ENCODE peak calls at places on chromosomes 16 and 17, in seven cellular contexts. I is amniotic stem cell; Z is right lobe of liver; O is upper lobe of left lung; U is stimulated activated CD8-positive, alpha-beta memory T cell treated with anti-CD3 and anti-CD28 coated beads, Interleukin-4, amount 100 ng/mL, for 1 hour; N is amniotic epithelial cell; Y is body of pancreas. E is an unnamed sample.

GRCh38 chr16:1500465-1501150 is 7.4 kb downstream of the TELO2 start:
- DNase-seq in I (no peak), Z (no peak), O (no peak), U (no peak), N (no peak), Y (no peak), E (no peak)

GRCh38 chr16:47664653-47665325 is 203.7 kb downstream of the PHKB start:
- DNase-seq in I (no peak), Z (peak), O (no peak), U (no peak), N (no peak), Y (peak), E (no peak)

GRCh38 chr16:78684655-78685400 is 585.4 kb downstream of the WWOX start:
- DNase-seq in I (no peak), Z (no peak), O (no peak), U (no peak), N (peak), Y (no peak), E (no peak)

GRCh38 chr17:45277992-45278391 is 16.1 kb upstream of the SPATA32 start:
- DNase-seq in I (no peak), Z (no peak), O (no peak), U (no peak), N (no peak), Y (peak), E (no peak)

GRCh38 chr17:63181856-63182255 is 215.8 kb downstream of the TANC2 start:
- DNase-seq in I (no peak), Z (no peak), O (no peak), U (no peak), N (no peak), Y (no peak), E (no peak)

GRCh38 chr16:1642753-1643152 is 30.6 kb downstream of the CRAMP1 start:
- DNase-seq in I (no peak), Z (no peak), O (no peak), U (no peak), N (no peak), Y (no peak), E (no peak)

GRCh38 chr16:22814330-22815105 is 556 bp downstream of the HS3ST2 start:
- DNase-seq in I (no peak), Z (no peak), O (peak), U (no peak), N (no peak), Y (no peak), E (no peak)

GRCh38 chr17:50638851-50639767 is 4.4 kb downstream of the ABCC3 start:
- DNase-seq in I (peak), Z (peak), O (no peak), U (no peak), N (peak), Y (peak), E (no peak)

GRCh38 chr16:11078812-11079459 is 134.6 kb downstream of the CLEC16A start:
- DNase-seq in I (no peak), Z (no peak), O (no peak), U (no peak), N (peak), Y (peak), E (no peak)

GRCh38 chr16:15874745-15875314 is 13.6 kb downstream of the CEP20 start:
- DNase-seq in I (peak), Z (no peak), O (no peak), U (no peak), N (peak), Y (peak), E (no peak)

GRCh38 chr17:16446338-16446983 is 31.1 kb downstream of the TRPV2 start:
- DNase-seq in I (no peak), Z (no peak), O (no peak), U (no peak), N (no peak), Y (no peak), E (no peak)

GRCh38 chr16:10031473-10031872 is 150.8 kb downstream of the GRIN2A start:
- DNase-seq in I (no peak), Z (no peak), O (no peak), U (no peak), N (no peak), Y (no peak), E (no peak)

GRCh38 chr16:1871974-1872635 is at the start of gene MEIOB:
- DNase-seq in I (no peak), Z (no peak), O (peak), U (no peak), N (no peak), Y (peak), E (peak)

GRCh38 chr16:85523602-85524364 is 89.3 kb upstream of the GSE1 start:
- DNase-seq in I (no peak), Z (peak), O (no peak), U (no peak), N (peak), Y (peak), E (no peak)

GRCh38 chr17:43696891-43697290 is 35.2 kb upstream of the MEOX1 start:
- DNase-seq in I (no peak), Z (no peak), O (no peak), U (no peak), N (no peak), Y (no peak), E (no peak)

GRCh38 chr16:4415538-4416199 is 727 bp downstream of the CORO7 start:
- DNase-seq in I (no peak), Z (peak), O (peak), U (no peak), N (no peak), Y (peak), E (no peak)

GRCh38 chr17:7025240-7025639 is 2.4 kb downstream of the BCL6B start:
- DNase-seq in I (no peak), Z (no peak), O (no peak), U (no peak), N (peak), Y (no peak), E (no peak)

GRCh38 chr17:37489197-37490001 is at the start of gene DUSP14:
- DNase-seq in I (peak), Z (peak), O (peak), U (peak), N (peak), Y (peak), E (peak)

GRCh38 chr16:85284138-85284897 is 172.0 kb upstream of the CIBAR2 start:
- DNase-seq in I (no peak), Z (no peak), O (peak), U (no peak), N (no peak), Y (no peak), E (no peak)

GRCh38 chr17:74280093-74280513 is 6.1 kb downstream of the DNAI2 start:
- DNase-seq in I (no peak), Z (no peak), O (no peak), U (no peak), N (no peak), Y (no peak), E (no peak)

GRCh38 chr16:70579648-70580630 is 56.3 kb downstream of the SF3B3 start:
- DNase-seq in I (no peak), Z (no peak), O (peak), U (no peak), N (no peak), Y (no peak), E (no peak)

GRCh38 chr17:17681744-17682292 is 560 bp downstream of the RAI1 start:
- DNase-seq in I (no peak), Z (peak), O (peak), U (no peak), N (no peak), Y (no peak), E (no peak)

GRCh38 chr16:68992521-68992920 is 112.9 kb upstream of the HAS3 start:
- DNase-seq in I (peak), Z (no peak), O (no peak), U (no peak), N (peak), Y (no peak), E (no peak)

GRCh38 chr17:78952706-78953105 is 27.0 kb downstream of the LGALS3BP start:
- DNase-seq in I (no peak), Z (peak), O (no peak), U (no peak), N (no peak), Y (no peak), E (no peak)

GRCh38 chr17:79944251-79944812 is 91.3 kb downstream of the TBC1D16 start:
- DNase-seq in I (no peak), Z (peak), O (peak), U (no peak), N (no peak), Y (no peak), E (no peak)

GRCh38 chr17:59620518-59621259 is 994 bp downstream of the CLTC start:
- DNase-seq in I (no peak), Z (peak), O (no peak), U (no peak), N (no peak), Y (peak), E (no peak)

GRCh38 chr17:8360751-8361150 is 15.8 kb downstream of the KRABD2 start:
- DNase-seq in I (no peak), Z (no peak), O (no peak), U (no peak), N (no peak), Y (no peak), E (no peak)

GRCh38 chr16:1420111-1420539 is 422 bp downstream of the UQCC4 start:
- DNase-seq in I (no peak), Z (peak), O (no peak), U (no peak), N (no peak), Y (no peak), E (no peak)

GRCh38 chr17:78130439-78131101 is at the start of gene TMC8:
- DNase-seq in I (no peak), Z (no peak), O (peak), U (no peak), N (no peak), Y (no peak), E (peak)

GRCh38 chr17:44608732-44609435 is 47.4 kb upstream of the MEIOC start:
- DNase-seq in I (no peak), Z (no peak), O (no peak), U (no peak), N (no peak), Y (no peak), E (no peak)

GRCh38 chr16:25868041-25868600 is 176.4 kb downstream of the HS3ST4 start:
- DNase-seq in I (no peak), Z (no peak), O (no peak), U (no peak), N (no peak), Y (no peak), E (no peak)

GRCh38 chr17:40714473-40714872 is 10.9 kb upstream of the KRT24 start:
- DNase-seq in I (no peak), Z (no peak), O (no peak), U (no peak), N (no peak), Y (no peak), E (no peak)

GRCh38 chr17:67562036-67562435 is 155.7 kb upstream of the NOL11 start:
- DNase-seq in I (no peak), Z (no peak), O (no peak), U (no peak), N (no peak), Y (no peak), E (no peak)